ENCODE peak calls at places on chromosomes 16 and 17, in eight cellular contexts. I is suprapubic skin, B is BE2C, L is MCF 10A, T is IMR-90, H is GM06990, Y is epithelial cell of esophagus, P is breast epithelium. X is an unnamed sample.

GRCh38 chr17:21318439-21318838 is 33.9 kb downstream of the MAP2K3 start:
- DNase-seq in I (peak; percentile 75), B (no peak), L (no peak), T (no peak), H (no peak), Y (no peak), P (no peak), X (no peak)

GRCh38 chr17:59443106-59443505 is 111.7 kb downstream of the YPEL2 start:
- DNase-seq in I (no peak), B (no peak), L (no peak), T (no peak), H (no peak), Y (no peak), P (no peak), X (no peak)

GRCh38 chr17:28570716-28571254 is 539 bp downstream of the PIGS start:
- DNase-seq in I (no peak), B (peak; percentile 48), L (no peak), T (no peak), H (peak; percentile 67), Y (peak; percentile 36), P (peak; percentile 33), X (no peak)

GRCh38 chr17:7374353-7374752 is 6.5 kb upstream of the TNK1 start:
- DNase-seq in I (no peak), B (no peak), L (no peak), T (no peak), H (no peak), Y (no peak), P (no peak), X (no peak)

GRCh38 chr16:65083181-65083845 is 38.5 kb downstream of the CDH11 start:
- DNase-seq in I (no peak), B (no peak), L (no peak), T (peak; percentile 45), H (no peak), Y (peak; percentile 79), P (no peak), X (no peak)

GRCh38 chr17:46167826-46168569 is 25.2 kb downstream of the KANSL1 start:
- DNase-seq in I (no peak), B (no peak), L (peak; percentile 38), T (peak; percentile 90), H (no peak), Y (peak; percentile 56), P (no peak), X (no peak)

GRCh38 chr17:36118477-36119353 is 15.1 kb downstream of the CCL4 start:
- DNase-seq in I (no peak), B (no peak), L (no peak), T (no peak), H (no peak), Y (no peak), P (no peak), X (no peak)

GRCh38 chr17:75088902-75089417 is 1.2 kb downstream of the SLC16A5 start:
- DNase-seq in I (no peak), B (no peak), L (peak; percentile 76), T (no peak), H (no peak), Y (peak; percentile 46), P (no peak), X (no peak)

GRCh38 chr17:61000911-61001310 is 323.3 kb downstream of the BCAS3 start:
- DNase-seq in I (no peak), B (no peak), L (peak; percentile 4), T (peak; percentile 81), H (no peak), Y (peak; percentile 2), P (no peak), X (no peak)

GRCh38 chr17:59558039-59558438 is 7.4 kb upstream of the DHX40 start:
- DNase-seq in I (no peak), B (no peak), L (no peak), T (no peak), H (no peak), Y (no peak), P (no peak), X (no peak)

GRCh38 chr17:65228734-65229390 is 91.7 kb downstream of the RGS9 start:
- DNase-seq in I (no peak), B (peak; percentile 85), L (no peak), T (peak; percentile 22), H (peak; percentile 53), Y (peak; percentile 19), P (no peak), X (no peak)

GRCh38 chr16:75235721-75236193 is 15.7 kb downstream of the BCAR1 start:
- DNase-seq in I (no peak), B (no peak), L (no peak), T (no peak), H (no peak), Y (no peak), P (no peak), X (no peak)

GRCh38 chr17:65994679-65995078 is 197.3 kb downstream of the CEP112 start:
- DNase-seq in I (no peak), B (no peak), L (no peak), T (no peak), H (no peak), Y (no peak), P (no peak), X (no peak)

GRCh38 chr16:77613115-77613514 is 109.2 kb upstream of the NUDT7 start:
- DNase-seq in I (no peak), B (no peak), L (no peak), T (no peak), H (no peak), Y (peak; percentile 0), P (no peak), X (no peak)

GRCh38 chr17:27442702-27443101 is 13.5 kb upstream of the KSR1 start:
- DNase-seq in I (no peak), B (no peak), L (no peak), T (no peak), H (no peak), Y (no peak), P (no peak), X (no peak)

GRCh38 chr16:15141586-15141985 is 47.5 kb upstream of the RRN3 start:
- DNase-seq in I (peak; percentile 67), B (no peak), L (no peak), T (no peak), H (no peak), Y (no peak), P (no peak), X (no peak)

GRCh38 chr17:38528101-38528500 is 77.7 kb downstream of the SRCIN1 start:
- DNase-seq in I (no peak), B (peak; percentile 79), L (no peak), T (no peak), H (no peak), Y (no peak), P (no peak), X (no peak)

GRCh38 chr16:75341934-75342811 is 90.7 kb upstream of the BCAR1 start:
- DNase-seq in I (no peak), B (no peak), L (peak; percentile 87), T (peak; percentile 65), H (no peak), Y (peak; percentile 74), P (no peak), X (no peak)

GRCh38 chr17:27954521-27955495 is 61.6 kb upstream of the LYRM9 start:
- DNase-seq in I (no peak), B (no peak), L (no peak), T (no peak), H (no peak), Y (no peak), P (no peak), X (no peak)

GRCh38 chr17:80476877-80477646 is 655 bp upstream of the NPTX1 start:
- DNase-seq in I (no peak), B (no peak), L (no peak), T (no peak), H (no peak), Y (no peak), P (no peak), X (no peak)

GRCh38 chr16:71473891-71474290 is 11.8 kb upstream of the ZNF23 start:
- DNase-seq in I (no peak), B (no peak), L (no peak), T (no peak), H (no peak), Y (peak; percentile 82), P (no peak), X (no peak)

GRCh38 chr17:16937431-16937830 is 34.5 kb downstream of the TNFRSF13B start:
- DNase-seq in I (peak; percentile 60), B (no peak), L (no peak), T (no peak), H (no peak), Y (no peak), P (no peak), X (peak; percentile 24)

GRCh38 chr16:80147021-80147680 is 393.6 kb upstream of the DYNLRB2 start:
- DNase-seq in I (no peak), B (no peak), L (no peak), T (no peak), H (no peak), Y (no peak), P (no peak), X (no peak)
- TF ChIP-seq CTCF in I (no peak), B (no peak), L (no peak), T (no peak), H (no peak), Y (no peak), P (no peak), X (no peak)

DNA sequence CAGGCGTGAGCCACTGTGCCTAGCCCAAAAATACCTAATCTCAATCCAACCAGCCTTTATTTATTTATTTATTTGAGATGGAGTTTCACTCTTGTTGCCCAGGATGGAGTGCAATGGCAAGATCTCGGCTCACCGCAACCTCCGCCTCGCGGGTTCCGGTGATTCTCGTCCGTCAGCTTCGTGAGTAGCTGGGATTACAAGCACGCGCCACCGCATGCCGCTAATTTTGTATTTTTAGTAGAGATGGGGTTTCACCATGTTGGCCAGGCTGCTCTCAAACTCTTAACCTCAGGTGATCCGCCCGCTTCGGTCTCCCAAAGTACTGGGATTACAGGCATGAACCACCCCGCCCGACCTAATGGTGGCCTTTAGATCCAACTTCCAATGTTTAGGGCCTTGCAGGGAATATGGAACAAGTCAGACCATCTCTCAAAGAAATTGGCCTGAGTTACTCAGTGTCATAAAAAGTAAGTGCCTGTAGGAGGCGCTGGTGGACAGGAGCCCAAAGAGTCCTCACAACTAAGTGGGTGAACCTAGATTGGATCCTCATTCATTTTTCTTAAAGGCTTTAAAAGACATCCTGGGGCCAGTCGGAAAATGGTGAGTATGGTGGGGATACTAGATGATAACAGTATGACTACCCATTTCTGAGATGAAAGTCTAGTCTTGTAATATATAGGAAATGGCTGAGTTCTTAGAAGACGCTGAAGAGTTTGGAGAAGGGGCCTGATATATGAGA is 4.6 kb downstream of the ZSCAN10 start:
- DNase-seq in I (no peak), B (peak; percentile 48), L (peak; percentile 68), T (peak; percentile 23), H (no peak), Y (peak; percentile 61), P (no peak), X (no peak)
- TF ChIP-seq CTCF in I (peak; percentile 36), B (peak; percentile 83), L (peak; percentile 54), T (peak; percentile 56), H (peak; percentile 77), Y (peak; percentile 59), P (peak; percentile 39), X (peak; percentile 68)

GRCh38 chr17:77281024-77281903 is 140.5 kb downstream of the SEC14L1 start:
- DNase-seq in I (no peak), B (peak; percentile 75), L (peak; percentile 72), T (peak; percentile 29), H (peak; percentile 70), Y (peak; percentile 81), P (peak; percentile 53), X (no peak)
- TF ChIP-seq CTCF in I (peak; percentile 22), B (no peak), L (peak; percentile 26), T (peak; percentile 39), H (no peak), Y (no peak), P (no peak), X (peak; percentile 41)

DNA sequence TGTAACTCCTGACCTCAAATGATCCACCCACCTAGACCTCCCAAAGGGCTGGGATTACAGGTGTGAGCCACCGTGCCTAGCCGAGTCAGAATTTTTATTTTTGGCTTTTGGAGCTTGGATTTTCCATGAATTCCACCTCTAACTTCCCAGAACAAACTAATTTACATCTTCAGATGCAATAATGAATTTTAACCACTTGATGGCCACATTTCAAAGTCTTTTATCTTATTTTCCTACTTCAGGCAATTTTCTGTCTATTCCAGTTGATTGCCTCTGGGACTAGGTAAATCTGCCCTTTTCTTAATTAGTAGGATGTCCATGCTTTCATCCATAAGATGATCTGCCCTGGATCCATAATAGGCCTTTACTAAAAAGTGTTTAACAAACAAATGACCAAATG is 156.4 kb upstream of the ANKFN1 start:
- DNase-seq in I (no peak), B (no peak), L (no peak), T (peak; percentile 4), H (no peak), Y (no peak), P (no peak), X (no peak)
- TF ChIP-seq CTCF in I (no peak), B (no peak), L (peak; percentile 15), T (peak; percentile 21), H (no peak), Y (no peak), P (no peak), X (peak; percentile 45)

X was measured in type B pancreatic cell.